ENCODE peak calls at places on chromosomes 6 and 20, in nine cellular contexts. H, E, V, N, D, Y, P, W and K are unnamed samples.

GRCh38 chr6:19399406-19399805 is 437.8 kb upstream of the ID4 start:
- DNase-seq in W (peak), V (no peak), D (no peak), E (no peak), Y (no peak), P (no peak), H (no peak), N (no peak), K (no peak)

GRCh38 chr6:157143171-157143884 is 180.0 kb downstream of the TMEM242 start:
- DNase-seq in P (no peak), E (peak), D (no peak), N (no peak), H (no peak), W (peak), V (no peak), Y (no peak), K (no peak)

GRCh38 chr20:59371429-59371828 is 71.0 kb downstream of the EDN3 start:
- DNase-seq in Y (no peak), W (no peak), E (no peak), V (no peak), P (no peak), H (no peak), D (no peak), N (no peak), K (peak)

GRCh38 chr20:51493346-51493791 is 49.1 kb downstream of the NFATC2 start:
- DNase-seq in D (no peak), E (no peak), W (no peak), P (no peak), H (no peak), N (no peak), Y (no peak), V (peak), K (peak)

GRCh38 chr6:106899697-106900096 is 74.8 kb downstream of the CD24 start:
- DNase-seq in H (no peak), N (no peak), Y (no peak), D (no peak), V (no peak), W (no peak), P (no peak), E (no peak), K (no peak)

GRCh38 chr6:95517004-95517403 is 60.3 kb upstream of the MANEA start:
- DNase-seq in Y (no peak), N (no peak), D (no peak), V (no peak), W (no peak), E (no peak), H (no peak), P (no peak), K (no peak)

GRCh38 chr20:37348643-37349516 is 2.9 kb downstream of the SRC start:
- DNase-seq in P (no peak), V (no peak), N (no peak), W (no peak), E (no peak), D (no peak), H (no peak), Y (no peak), K (no peak)

GRCh38 chr6:44172759-44173500 is 14.3 kb downstream of the CAPN11 start:
- DNase-seq in E (peak), W (peak), N (peak), H (peak), V (peak), Y (peak), D (peak), P (peak), K (peak)

GRCh38 chr20:49918446-49918845 is 3.1 kb upstream of the SPATA2 start:
- DNase-seq in H (no peak), W (no peak), Y (no peak), N (no peak), D (no peak), E (no peak), V (no peak), P (no peak), K (no peak)

GRCh38 chr6:124962617-124963415 is 579 bp downstream of the RNF217 start:
- DNase-seq in E (no peak), W (peak), H (no peak), P (peak), D (peak), Y (peak), N (no peak), V (no peak), K (peak)

GRCh38 chr6:166942393-166943168 is 13.8 kb downstream of the RNASET2 start:
- DNase-seq in D (no peak), V (peak), P (no peak), H (peak), E (no peak), W (peak), Y (no peak), N (peak), K (peak)

GRCh38 chr6:166771701-166772100 is 144.7 kb upstream of the RPS6KA2 start:
- DNase-seq in W (no peak), P (no peak), N (no peak), H (no peak), E (peak), V (no peak), Y (no peak), D (peak), K (no peak)

GRCh38 chr20:47113362-47114118 is 218.9 kb downstream of the EYA2 start:
- DNase-seq in V (no peak), W (no peak), Y (no peak), N (no peak), D (no peak), H (no peak), P (no peak), E (no peak), K (peak)

GRCh38 chr6:154154389-154154967 is 115.4 kb downstream of the OPRM1 start:
- DNase-seq in Y (peak), W (peak), P (no peak), D (peak), V (peak), E (peak), N (peak), H (peak), K (peak)

GRCh38 chr6:155850408-155850841 is 394.8 kb upstream of the NOX3 start:
- DNase-seq in Y (no peak), N (no peak), V (no peak), E (no peak), P (no peak), H (no peak), D (no peak), W (no peak), K (no peak)

GRCh38 chr20:43448748-43449535 is 8.8 kb upstream of the SRSF6 start:
- DNase-seq in H (peak), V (peak), N (peak), E (peak), P (no peak), W (peak), Y (peak), D (peak), K (peak)

GRCh38 chr20:44017905-44018683 is 103.4 kb downstream of the TOX2 start:
- DNase-seq in H (no peak), P (no peak), Y (peak), N (no peak), W (no peak), V (no peak), D (no peak), E (no peak), K (peak)

GRCh38 chr20:60877071-60877470 is 375.0 kb upstream of the CDH4 start:
- DNase-seq in P (no peak), H (no peak), Y (no peak), E (no peak), D (no peak), N (no peak), W (no peak), V (no peak), K (no peak)

GRCh38 chr6:31578461-31579118 is 3.2 kb downstream of the TNF start:
- DNase-seq in V (no peak), P (no peak), D (no peak), E (no peak), Y (no peak), N (no peak), H (no peak), W (no peak), K (no peak)